ENCODE peak calls at places on chromosomes 6 and 20, in nine cellular contexts. D, Q, O, L, J, R, Y, C and A are unnamed samples.

GRCh38 chr6:21731411-21732031 is 138.0 kb downstream of the SOX4 start:
- DNase-seq in D (no peak), Q (peak; percentile 92), O (no peak), L (no peak), J (no peak), R (peak; percentile 81), Y (peak; percentile 35), C (no peak), A (no peak)

GRCh38 chr6:108564178-108564577 is 3.5 kb downstream of the FOXO3 start:
- DNase-seq in D (no peak), Q (peak; percentile 87), O (no peak), L (no peak), J (no peak), R (no peak), Y (peak; percentile 99), C (no peak), A (no peak)

GRCh38 chr6:154478021-154478651 is 32.3 kb downstream of the CNKSR3 start:
- DNase-seq in D (no peak), Q (no peak), O (no peak), L (no peak), J (peak; percentile 85), R (no peak), Y (no peak), C (no peak), A (no peak)

GRCh38 chr6:90109141-90109540 is 187.5 kb downstream of the BACH2 start:
- DNase-seq in D (no peak), Q (no peak), O (no peak), L (no peak), J (no peak), R (no peak), Y (no peak), C (no peak), A (no peak)

GRCh38 chr20:38060536-38060935 is 27.0 kb downstream of the RPRD1B start:
- DNase-seq in D (no peak), Q (no peak), O (no peak), L (no peak), J (no peak), R (no peak), Y (peak; percentile 27), C (no peak), A (no peak)

GRCh38 chr20:53606364-53606985 is 12.8 kb upstream of the ZNF217 start:
- DNase-seq in D (no peak), Q (peak; percentile 78), O (no peak), L (peak; percentile 63), J (no peak), R (no peak), Y (peak; percentile 92), C (no peak), A (no peak)

GRCh38 chr20:24781061-24781980 is 167.7 kb upstream of the CST7 start:
- DNase-seq in D (no peak), Q (peak; percentile 26), O (no peak), L (no peak), J (peak; percentile 52), R (peak; percentile 51), Y (peak; percentile 40), C (no peak), A (peak; percentile 57)

GRCh38 chr6:89630488-89630887 is 8.1 kb downstream of the LYRM2 start:
- DNase-seq in D (no peak), Q (no peak), O (no peak), L (no peak), J (no peak), R (no peak), Y (no peak), C (no peak), A (no peak)

GRCh38 chr20:59518881-59519706 is 85.2 kb upstream of the PHACTR3 start:
- DNase-seq in D (no peak), Q (peak; percentile 62), O (no peak), L (peak; percentile 42), J (no peak), R (peak; percentile 65), Y (peak; percentile 55), C (no peak), A (no peak)

GRCh38 chr20:40868568-40869223 is 159.9 kb upstream of the TOP1 start:
- DNase-seq in D (peak; percentile 23), Q (peak; percentile 24), O (no peak), L (peak; percentile 59), J (no peak), R (no peak), Y (peak; percentile 71), C (peak; percentile 4), A (no peak)

GRCh38 chr20:5002077-5002413 is 735 bp upstream of the SLC23A2 start:
- DNase-seq in D (no peak), Q (no peak), O (no peak), L (no peak), J (peak; percentile 58), R (no peak), Y (no peak), C (no peak), A (no peak)

GRCh38 chr20:52340036-52340634 is 148.6 kb upstream of the ZFP64 start:
- DNase-seq in D (no peak), Q (peak; percentile 12), O (no peak), L (no peak), J (no peak), R (peak; percentile 43), Y (peak; percentile 1), C (no peak), A (no peak)

GRCh38 chr20:3011752-3012151 is 31.7 kb upstream of the GNRH2 start:
- DNase-seq in D (no peak), Q (no peak), O (no peak), L (no peak), J (no peak), R (no peak), Y (no peak), C (no peak), A (no peak)
- TF ChIP-seq CTCF in D (no peak), Q (no peak), O (no peak), L (no peak), J (no peak), R (no peak), Y (no peak), C (no peak), A (no peak)

DNA sequence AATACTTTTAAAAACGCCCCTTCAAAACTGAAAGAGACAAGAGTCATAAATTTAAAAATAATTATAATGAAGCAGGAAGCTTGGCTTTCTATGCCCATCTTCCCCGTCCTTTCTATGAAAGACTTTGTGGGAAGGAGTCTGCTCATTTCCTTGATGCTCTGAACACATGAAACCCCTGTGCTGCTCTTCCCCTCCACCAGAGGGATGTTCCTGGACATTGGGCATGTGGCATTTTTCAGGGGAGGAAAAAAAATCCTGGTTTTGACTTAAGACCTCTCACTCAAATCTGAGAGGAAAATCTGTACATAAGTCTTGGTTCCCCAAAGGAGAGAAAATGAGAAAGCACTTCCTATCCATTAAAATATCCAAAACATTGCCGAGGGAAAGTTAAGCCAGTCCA is 393.0 kb downstream of the PAX1 start:
- DNase-seq in D (no peak), Q (no peak), O (no peak), L (no peak), J (no peak), R (no peak), Y (no peak), C (no peak), A (no peak)
- TF ChIP-seq CTCF in D (no peak), Q (no peak), O (no peak), L (no peak), J (no peak), R (no peak), Y (no peak), C (no peak), A (no peak)

DNA sequence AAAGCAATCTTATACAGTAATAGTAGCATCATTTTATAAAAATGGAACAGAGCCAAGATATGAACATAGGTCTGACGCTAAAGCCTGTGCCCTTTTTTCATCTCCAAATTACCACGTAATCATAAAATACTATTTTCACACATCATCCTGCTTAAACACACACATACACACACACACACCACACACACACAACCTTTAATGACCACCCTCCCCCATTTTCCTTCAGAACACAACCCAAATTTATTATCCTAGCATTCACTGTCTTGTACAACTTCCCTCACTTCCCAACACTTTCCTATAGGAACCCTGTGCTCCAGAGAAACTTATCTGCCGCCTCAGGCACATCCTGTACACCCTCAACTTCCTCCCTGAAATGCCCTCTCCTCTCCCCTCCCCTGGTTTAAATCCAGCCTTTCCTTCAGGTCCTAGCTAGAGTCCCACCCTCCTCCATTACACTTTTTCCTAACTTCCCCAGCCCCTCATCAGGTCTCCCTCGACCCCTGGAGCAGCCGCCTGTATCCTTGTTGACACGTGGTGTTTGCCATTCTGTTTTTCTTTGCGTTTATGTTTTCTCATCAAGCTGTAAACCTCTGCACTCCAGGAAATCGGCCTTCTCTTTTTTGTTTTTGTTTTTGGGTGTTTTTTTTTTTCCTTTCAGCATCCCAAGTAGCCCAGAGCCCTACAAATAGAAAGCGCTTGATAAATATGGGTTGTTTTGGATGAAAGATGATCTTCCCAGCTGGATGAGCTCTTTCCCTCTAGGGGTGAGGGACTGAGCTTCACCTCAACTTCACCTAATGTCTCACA is 968 bp upstream of the MMP24 start:
- DNase-seq in D (no peak), Q (no peak), O (no peak), L (no peak), J (no peak), R (no peak), Y (no peak), C (no peak), A (no peak)
- TF ChIP-seq CTCF in D (no peak), Q (no peak), O (no peak), L (no peak), J (no peak), R (no peak), Y (no peak), C (no peak), A (no peak)

GRCh38 chr20:43442310-43442880 is 15.3 kb upstream of the SRSF6 start:
- DNase-seq in D (no peak), Q (no peak), O (no peak), L (no peak), J (no peak), R (peak; percentile 63), Y (peak; percentile 31), C (no peak), A (no peak)
- TF ChIP-seq CTCF in D (no peak), Q (peak; percentile 20), O (no peak), L (no peak), J (no peak), R (no peak), Y (peak; percentile 29), C (no peak), A (peak; percentile 21)

GRCh38 chr20:2051920-2052319 is 49.7 kb upstream of the STK35 start:
- DNase-seq in D (no peak), Q (no peak), O (no peak), L (no peak), J (no peak), R (peak; percentile 13), Y (no peak), C (no peak), A (no peak)
- TF ChIP-seq CTCF in D (no peak), Q (no peak), O (no peak), L (no peak), J (no peak), R (no peak), Y (no peak), C (no peak), A (no peak)

DNA sequence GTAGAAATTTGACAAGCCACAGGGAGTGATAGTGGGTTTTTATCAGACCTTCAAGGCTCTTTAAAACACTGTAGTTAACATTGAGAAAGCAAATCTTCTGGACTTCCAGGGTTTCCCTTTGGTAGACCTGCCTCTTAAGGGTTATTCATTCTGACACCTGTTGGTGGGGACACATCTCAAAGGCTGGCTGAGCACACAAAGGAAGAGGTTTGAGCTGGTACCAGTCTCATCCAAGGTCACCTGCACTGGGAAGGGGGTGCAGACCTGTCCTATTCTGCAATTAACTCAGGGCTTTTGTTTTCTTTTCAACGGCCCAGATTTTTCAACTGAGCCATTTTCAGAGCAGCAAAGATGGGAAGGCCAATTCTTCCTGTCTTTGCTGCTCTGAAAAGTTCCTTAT is 45.6 kb downstream of the EDN1 start:
- DNase-seq in D (no peak), Q (no peak), O (no peak), L (no peak), J (no peak), R (peak; percentile 49), Y (no peak), C (no peak), A (no peak)
- TF ChIP-seq CTCF in D (no peak), Q (no peak), O (no peak), L (no peak), J (no peak), R (no peak), Y (no peak), C (no peak), A (no peak)